ENCODE peak calls at places on chromosomes 5 and 9, in eight cellular contexts. One of them, this sample, is unnamed.

GRCh38 chr5:176870110-176870591 is 29.0 kb downstream of the HK3 start:
- DNase-seq in prostate gland: no peak
- DNase-seq in A549: peak
- DNase-seq in GM12891: no peak
- DNase-seq in NB4: no peak
- DNase-seq in transverse colon: peak
- DNase-seq in breast epithelium: no peak
- DNase-seq in suprapubic skin: no peak
- DNase-seq in this sample: peak

GRCh38 chr9:34710023-34710422 is at the start of gene CCL21:
- DNase-seq in prostate gland: no peak
- DNase-seq in A549: no peak
- DNase-seq in GM12891: no peak
- DNase-seq in NB4: peak
- DNase-seq in transverse colon: no peak
- DNase-seq in breast epithelium: no peak
- DNase-seq in suprapubic skin: no peak
- DNase-seq in this sample: no peak

GRCh38 chr9:113682297-113682771 is 193.8 kb upstream of the ZNF618 start:
- DNase-seq in prostate gland: peak
- DNase-seq in A549: peak
- DNase-seq in GM12891: peak
- DNase-seq in NB4: peak
- DNase-seq in transverse colon: peak
- DNase-seq in breast epithelium: peak
- DNase-seq in suprapubic skin: peak
- DNase-seq in this sample: peak

GRCh38 chr9:123933801-123934200 is 3.9 kb upstream of the DENND1A start:
- DNase-seq in prostate gland: no peak
- DNase-seq in A549: no peak
- DNase-seq in GM12891: no peak
- DNase-seq in NB4: no peak
- DNase-seq in transverse colon: no peak
- DNase-seq in breast epithelium: no peak
- DNase-seq in suprapubic skin: no peak
- DNase-seq in this sample: no peak

GRCh38 chr9:133115604-133116345 is 5.3 kb downstream of the RALGDS start:
- DNase-seq in prostate gland: no peak
- DNase-seq in A549: no peak
- DNase-seq in GM12891: peak
- DNase-seq in NB4: no peak
- DNase-seq in transverse colon: no peak
- DNase-seq in breast epithelium: no peak
- DNase-seq in suprapubic skin: peak
- DNase-seq in this sample: peak

GRCh38 chr5:92527311-92528078 is 1053.5 kb downstream of the NR2F1-AS1 start:
- DNase-seq in prostate gland: no peak
- DNase-seq in A549: no peak
- DNase-seq in GM12891: no peak
- DNase-seq in NB4: no peak
- DNase-seq in transverse colon: no peak
- DNase-seq in breast epithelium: no peak
- DNase-seq in suprapubic skin: no peak
- DNase-seq in this sample: no peak

GRCh38 chr5:59746261-59746765 is 147.2 kb downstream of the PDE4D start:
- DNase-seq in prostate gland: no peak
- DNase-seq in A549: peak
- DNase-seq in GM12891: no peak
- DNase-seq in NB4: no peak
- DNase-seq in transverse colon: no peak
- DNase-seq in breast epithelium: no peak
- DNase-seq in suprapubic skin: no peak
- DNase-seq in this sample: no peak

GRCh38 chr9:99373912-99374311 is 151.8 kb downstream of the SEC61B start:
- DNase-seq in prostate gland: no peak
- DNase-seq in A549: no peak
- DNase-seq in GM12891: no peak
- DNase-seq in NB4: no peak
- DNase-seq in transverse colon: no peak
- DNase-seq in breast epithelium: no peak
- DNase-seq in suprapubic skin: no peak
- DNase-seq in this sample: no peak

GRCh38 chr9:112532427-112532826 is 45.8 kb downstream of the KIAA1958 start:
- DNase-seq in prostate gland: no peak
- DNase-seq in A549: no peak
- DNase-seq in GM12891: no peak
- DNase-seq in NB4: peak
- DNase-seq in transverse colon: peak
- DNase-seq in breast epithelium: no peak
- DNase-seq in suprapubic skin: no peak
- DNase-seq in this sample: no peak

GRCh38 chr5:100131161-100131560 is 404.0 kb upstream of the FAM174A start:
- DNase-seq in prostate gland: no peak
- DNase-seq in A549: no peak
- DNase-seq in GM12891: no peak
- DNase-seq in NB4: peak
- DNase-seq in transverse colon: no peak
- DNase-seq in breast epithelium: no peak
- DNase-seq in suprapubic skin: no peak
- DNase-seq in this sample: no peak

GRCh38 chr5:176806137-176806536 is 4.2 kb upstream of the UNC5A start:
- DNase-seq in prostate gland: no peak
- DNase-seq in A549: no peak
- DNase-seq in GM12891: no peak
- DNase-seq in NB4: peak
- DNase-seq in transverse colon: no peak
- DNase-seq in breast epithelium: no peak
- DNase-seq in suprapubic skin: no peak
- DNase-seq in this sample: peak

GRCh38 chr9:133696036-133696435 is 42.1 kb downstream of the SARDH start:
- DNase-seq in prostate gland: no peak
- DNase-seq in A549: no peak
- DNase-seq in GM12891: no peak
- DNase-seq in NB4: no peak
- DNase-seq in transverse colon: no peak
- DNase-seq in breast epithelium: no peak
- DNase-seq in suprapubic skin: no peak
- DNase-seq in this sample: no peak

GRCh38 chr5:135471726-135472125 is 19.6 kb upstream of the TIFAB start:
- DNase-seq in prostate gland: no peak
- DNase-seq in A549: no peak
- DNase-seq in GM12891: no peak
- DNase-seq in NB4: no peak
- DNase-seq in transverse colon: no peak
- DNase-seq in breast epithelium: no peak
- DNase-seq in suprapubic skin: peak
- DNase-seq in this sample: no peak

GRCh38 chr9:124340219-124341069 is 74.8 kb downstream of the PSMB7 start:
- DNase-seq in prostate gland: no peak
- DNase-seq in A549: no peak
- DNase-seq in GM12891: no peak
- DNase-seq in NB4: no peak
- DNase-seq in transverse colon: no peak
- DNase-seq in breast epithelium: no peak
- DNase-seq in suprapubic skin: no peak
- DNase-seq in this sample: no peak

GRCh38 chr5:150600951-150601773 is 39.3 kb upstream of the SYNPO start:
- DNase-seq in prostate gland: no peak
- DNase-seq in A549: no peak
- DNase-seq in GM12891: no peak
- DNase-seq in NB4: no peak
- DNase-seq in transverse colon: no peak
- DNase-seq in breast epithelium: no peak
- DNase-seq in suprapubic skin: no peak
- DNase-seq in this sample: no peak

GRCh38 chr9:129962889-129963703 is 79.9 kb downstream of the FNBP1 start:
- DNase-seq in prostate gland: peak
- DNase-seq in A549: no peak
- DNase-seq in GM12891: peak
- DNase-seq in NB4: peak
- DNase-seq in transverse colon: peak
- DNase-seq in breast epithelium: no peak
- DNase-seq in suprapubic skin: no peak
- DNase-seq in this sample: no peak
- TF ChIP-seq POLR2A in prostate gland: peak
- TF ChIP-seq POLR2A in A549: no peak
- TF ChIP-seq POLR2A in GM12891: peak
- TF ChIP-seq POLR2A in NB4: no peak
- TF ChIP-seq POLR2A in transverse colon: peak
- TF ChIP-seq POLR2A in breast epithelium: peak
- TF ChIP-seq POLR2A in suprapubic skin: no peak
- TF ChIP-seq POLR2A in this sample: no peak

GRCh38 chr5:417301-417700 is 25.7 kb upstream of the EXOC3 start:
- DNase-seq in prostate gland: no peak
- DNase-seq in A549: no peak
- DNase-seq in GM12891: no peak
- DNase-seq in NB4: no peak
- DNase-seq in transverse colon: no peak
- DNase-seq in breast epithelium: no peak
- DNase-seq in suprapubic skin: no peak
- DNase-seq in this sample: no peak

GRCh38 chr5:418681-419121 is 24.3 kb upstream of the EXOC3 start:
- DNase-seq in prostate gland: no peak
- DNase-seq in A549: no peak
- DNase-seq in GM12891: no peak
- DNase-seq in NB4: peak
- DNase-seq in transverse colon: no peak
- DNase-seq in breast epithelium: no peak
- DNase-seq in suprapubic skin: peak
- DNase-seq in this sample: no peak

GRCh38 chr5:416636-416960 is 26.4 kb upstream of the EXOC3 start:
- DNase-seq in prostate gland: no peak
- DNase-seq in A549: no peak
- DNase-seq in GM12891: no peak
- DNase-seq in NB4: no peak
- DNase-seq in transverse colon: no peak
- DNase-seq in breast epithelium: peak
- DNase-seq in suprapubic skin: no peak
- DNase-seq in this sample: no peak

GRCh38 chr5:417765-418559 is 25.0 kb upstream of the EXOC3 start:
- DNase-seq in prostate gland: no peak
- DNase-seq in A549: no peak
- DNase-seq in GM12891: no peak
- DNase-seq in NB4: no peak
- DNase-seq in transverse colon: no peak
- DNase-seq in breast epithelium: no peak
- DNase-seq in suprapubic skin: no peak
- DNase-seq in this sample: no peak

DNA sequence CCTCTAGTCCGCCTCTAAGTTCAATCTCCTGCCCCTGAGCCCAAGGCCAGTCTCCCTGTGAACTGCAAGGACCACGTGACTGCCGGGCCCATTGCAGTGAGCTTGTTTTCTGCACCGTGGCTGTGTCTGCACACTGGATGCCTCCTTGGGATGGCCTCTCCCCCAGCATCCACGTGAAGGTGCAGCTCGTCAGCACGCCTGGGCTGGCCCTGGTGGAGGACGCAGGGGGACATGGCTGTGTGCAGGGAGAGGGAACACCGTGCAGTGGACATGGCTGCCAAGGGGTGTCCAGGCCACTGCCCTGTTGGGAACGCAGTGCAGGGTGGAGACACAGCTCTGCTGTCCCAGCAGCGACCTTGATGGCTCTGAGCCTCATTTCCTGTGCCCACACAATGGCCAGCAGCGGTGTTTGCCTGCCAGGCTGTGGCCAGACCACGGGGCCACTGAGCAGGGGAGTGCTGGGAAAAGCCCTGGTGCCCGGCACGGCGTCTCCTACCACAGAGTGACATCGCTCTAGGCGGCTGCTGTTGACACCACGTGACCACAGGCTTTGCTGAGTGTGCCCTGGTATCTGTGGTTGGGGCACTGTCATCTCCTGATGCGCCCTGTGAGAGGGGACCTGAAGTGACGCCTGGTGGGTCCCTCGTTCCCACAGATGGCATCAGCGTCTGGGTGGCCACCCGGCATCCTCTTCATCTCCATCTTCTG is 26.9 kb upstream of the EXOC3 start:
- DNase-seq in prostate gland: no peak
- DNase-seq in A549: no peak
- DNase-seq in GM12891: no peak
- DNase-seq in NB4: peak
- DNase-seq in transverse colon: no peak
- DNase-seq in breast epithelium: peak
- DNase-seq in suprapubic skin: peak
- DNase-seq in this sample: no peak
- TF ChIP-seq POLR2A in prostate gland: no peak
- TF ChIP-seq POLR2A in A549: no peak
- TF ChIP-seq POLR2A in GM12891: no peak
- TF ChIP-seq POLR2A in NB4: peak
- TF ChIP-seq POLR2A in transverse colon: no peak
- TF ChIP-seq POLR2A in breast epithelium: no peak
- TF ChIP-seq POLR2A in suprapubic skin: no peak
- TF ChIP-seq POLR2A in this sample: no peak

GRCh38 chr9:136345281-136346156 is 18.0 kb downstream of the DNLZ start:
- DNase-seq in prostate gland: no peak
- DNase-seq in A549: peak
- DNase-seq in GM12891: no peak
- DNase-seq in NB4: no peak
- DNase-seq in transverse colon: peak
- DNase-seq in breast epithelium: no peak
- DNase-seq in suprapubic skin: no peak
- DNase-seq in this sample: peak
- TF ChIP-seq POLR2A in prostate gland: no peak
- TF ChIP-seq POLR2A in A549: no peak
- TF ChIP-seq POLR2A in GM12891: no peak
- TF ChIP-seq POLR2A in NB4: no peak
- TF ChIP-seq POLR2A in transverse colon: no peak
- TF ChIP-seq POLR2A in breast epithelium: no peak
- TF ChIP-seq POLR2A in suprapubic skin: no peak
- TF ChIP-seq POLR2A in this sample: no peak

DNA sequence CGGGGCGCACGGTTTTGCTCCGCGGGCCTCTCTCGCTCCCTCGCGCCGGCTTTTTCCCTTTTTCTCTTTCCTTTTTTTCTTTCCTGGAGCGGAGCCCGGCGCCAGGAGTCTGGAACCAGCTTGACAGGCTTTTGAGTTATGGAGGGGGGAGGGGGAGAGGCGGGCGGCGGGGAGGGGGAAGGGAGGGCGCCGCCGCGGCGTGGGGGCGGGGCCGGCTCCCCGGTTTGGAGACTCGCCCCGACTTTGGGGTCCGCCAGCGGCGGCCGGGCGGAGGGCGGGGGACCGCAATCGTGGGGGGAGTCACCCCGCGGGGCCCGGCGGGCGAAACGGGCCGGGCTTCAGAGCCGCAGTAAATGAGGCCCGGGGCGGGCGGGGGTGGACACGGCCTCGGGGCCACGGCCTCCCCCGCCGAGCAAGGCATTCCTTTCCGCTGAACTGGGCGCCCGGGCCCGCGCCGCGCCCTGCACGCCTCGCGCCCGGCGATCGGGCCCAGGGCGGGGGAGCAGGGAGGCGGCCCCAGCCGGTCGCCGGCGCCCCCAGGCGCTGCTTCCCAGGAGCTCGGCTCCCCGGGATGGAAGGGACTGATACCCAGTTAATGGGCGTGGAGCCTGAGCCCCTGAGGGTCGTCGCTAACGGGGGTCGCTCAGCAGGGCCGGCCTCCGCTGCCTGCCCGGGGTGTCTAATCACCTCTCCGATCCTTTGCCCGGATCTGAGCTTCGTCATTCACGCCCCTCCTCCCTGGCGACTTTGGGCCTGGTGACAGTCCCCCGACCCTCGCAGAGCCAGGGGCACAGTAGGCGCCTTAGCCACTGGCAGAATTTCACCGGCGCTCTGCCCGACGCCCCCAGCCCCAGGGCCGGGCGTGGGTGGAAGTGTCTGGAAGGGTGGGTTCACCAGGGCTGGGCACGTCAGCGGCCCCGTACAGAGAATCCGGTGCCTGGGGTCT is 138.1 kb downstream of the C9orf50 start:
- DNase-seq in prostate gland: peak
- DNase-seq in A549: no peak
- DNase-seq in GM12891: no peak
- DNase-seq in NB4: peak
- DNase-seq in transverse colon: peak
- DNase-seq in breast epithelium: peak
- DNase-seq in suprapubic skin: peak
- DNase-seq in this sample: no peak
- TF ChIP-seq POLR2A in prostate gland: peak
- TF ChIP-seq POLR2A in A549: peak
- TF ChIP-seq POLR2A in GM12891: no peak
- TF ChIP-seq POLR2A in NB4: no peak
- TF ChIP-seq POLR2A in transverse colon: peak
- TF ChIP-seq POLR2A in breast epithelium: no peak
- TF ChIP-seq POLR2A in suprapubic skin: no peak
- TF ChIP-seq POLR2A in this sample: peak